ENCODE peak calls at places on chromosomes 4 and X, in seven cellular contexts. K is MM.1S, X is PC-3, O is mammary epithelial cell, J is HepG2, C is K562, F is neural progenitor cell. U is an unnamed sample.

GRCh38 chr4:168605411-168605810 is 108.6 kb downstream of the PALLD start:
- DNase-seq in K (no peak), C (no peak), O (peak), F (peak), X (peak), J (no peak), U (peak)

GRCh38 chr4:92599044-92599443 is 295.3 kb downstream of the GRID2 start:
- DNase-seq in F (no peak), O (no peak), J (no peak), K (no peak), X (peak), C (no peak), U (peak)

GRCh38 chrX:21955398-21956189 is 15.1 kb downstream of the SMS start:
- DNase-seq in J (no peak), C (no peak), F (no peak), X (no peak), K (no peak), O (no peak), U (no peak)

GRCh38 chr4:98746936-98747658 is 88.7 kb upstream of the TSPAN5 start:
- DNase-seq in X (no peak), K (no peak), F (peak), J (no peak), O (no peak), C (peak), U (peak)

GRCh38 chrX:140504371-140505324 is at the start of gene SOX3:
- DNase-seq in O (no peak), F (peak), K (no peak), J (no peak), C (no peak), X (no peak), U (no peak)

GRCh38 chr4:171202908-171203307 is 610.3 kb upstream of the GALNTL6 start:
- DNase-seq in J (no peak), X (no peak), K (no peak), C (no peak), O (no peak), F (no peak), U (no peak)

GRCh38 chrX:19670321-19670750 is 155.0 kb upstream of the MAP3K15 start:
- DNase-seq in C (no peak), K (no peak), F (no peak), O (no peak), J (peak), X (peak), U (no peak)

GRCh38 chr4:173498023-173498422 is 32.0 kb downstream of the HAND2 start:
- DNase-seq in K (peak), C (no peak), X (no peak), J (no peak), O (no peak), F (no peak), U (no peak)

GRCh38 chrX:46588263-46588662 is 14.7 kb downstream of the CHST7 start:
- DNase-seq in F (no peak), C (no peak), O (no peak), X (peak), K (no peak), J (no peak), U (peak)

GRCh38 chr4:2408401-2408958 is 10.0 kb downstream of the ZFYVE28 start:
- DNase-seq in J (no peak), X (peak), F (no peak), O (no peak), C (peak), K (peak), U (no peak)

GRCh38 chr4:168923526-168924194 is 86.4 kb downstream of the CBR4 start:
- DNase-seq in C (peak), J (peak), O (peak), F (peak), K (peak), X (peak), U (peak)

GRCh38 chrX:18654873-18655836 is 16.8 kb downstream of the RS1 start:
- DNase-seq in C (no peak), O (peak), X (no peak), F (no peak), J (peak), K (no peak), U (peak)

GRCh38 chrX:51569561-51569960 is 49.2 kb downstream of the CENPVL3 start:
- DNase-seq in F (no peak), X (peak), O (peak), J (no peak), K (no peak), C (no peak), U (no peak)

GRCh38 chrX:101062171-101062570 is 10.3 kb upstream of the TRMT2B start:
- DNase-seq in O (no peak), J (no peak), C (no peak), X (no peak), F (no peak), K (no peak), U (no peak)

GRCh38 chrX:19661977-19662376 is 146.7 kb upstream of the MAP3K15 start:
- DNase-seq in K (no peak), O (no peak), J (no peak), F (no peak), X (no peak), C (no peak), U (peak)

GRCh38 chr4:102627831-102628523 is 126.8 kb downstream of the NFKB1 start:
- DNase-seq in C (no peak), O (peak), K (no peak), X (peak), F (no peak), J (no peak), U (peak)

GRCh38 chr4:127967141-127967775 is 2.1 kb downstream of the ABHD18 start:
- DNase-seq in O (no peak), J (peak), C (no peak), F (no peak), K (no peak), X (no peak), U (peak)

GRCh38 chr4:101019313-101019712 is 328.0 kb downstream of the PPP3CA start:
- DNase-seq in K (no peak), C (no peak), O (no peak), X (no peak), F (no peak), J (no peak), U (no peak)

GRCh38 chr4:36551697-36552214 is 270.3 kb downstream of the DTHD1 start:
- DNase-seq in C (no peak), O (peak), X (peak), J (no peak), K (no peak), F (no peak), U (no peak)

GRCh38 chrX:18946157-18946556 is 37.8 kb downstream of the PHKA2 start:
- DNase-seq in O (no peak), K (no peak), J (no peak), X (peak), F (no peak), C (no peak), U (peak)

GRCh38 chrX:24341795-24342194 is 18.6 kb upstream of the SUPT20HL1 start:
- DNase-seq in K (no peak), J (no peak), O (peak), F (no peak), C (no peak), X (peak), U (no peak)

GRCh38 chr4:34417160-34417559 is 1827.2 kb downstream of the ARAP2 start:
- DNase-seq in X (peak), K (no peak), C (no peak), F (no peak), J (no peak), O (peak), U (no peak)

GRCh38 chrX:19824603-19825002 is 62.8 kb downstream of the SH3KBP1 start:
- DNase-seq in O (no peak), X (no peak), C (no peak), F (no peak), K (no peak), J (no peak), U (peak)

GRCh38 chr4:98092833-98093439 is 50.3 kb downstream of the STPG2 start:
- DNase-seq in K (peak), J (peak), X (peak), O (no peak), C (no peak), F (peak), U (peak)

DNA sequence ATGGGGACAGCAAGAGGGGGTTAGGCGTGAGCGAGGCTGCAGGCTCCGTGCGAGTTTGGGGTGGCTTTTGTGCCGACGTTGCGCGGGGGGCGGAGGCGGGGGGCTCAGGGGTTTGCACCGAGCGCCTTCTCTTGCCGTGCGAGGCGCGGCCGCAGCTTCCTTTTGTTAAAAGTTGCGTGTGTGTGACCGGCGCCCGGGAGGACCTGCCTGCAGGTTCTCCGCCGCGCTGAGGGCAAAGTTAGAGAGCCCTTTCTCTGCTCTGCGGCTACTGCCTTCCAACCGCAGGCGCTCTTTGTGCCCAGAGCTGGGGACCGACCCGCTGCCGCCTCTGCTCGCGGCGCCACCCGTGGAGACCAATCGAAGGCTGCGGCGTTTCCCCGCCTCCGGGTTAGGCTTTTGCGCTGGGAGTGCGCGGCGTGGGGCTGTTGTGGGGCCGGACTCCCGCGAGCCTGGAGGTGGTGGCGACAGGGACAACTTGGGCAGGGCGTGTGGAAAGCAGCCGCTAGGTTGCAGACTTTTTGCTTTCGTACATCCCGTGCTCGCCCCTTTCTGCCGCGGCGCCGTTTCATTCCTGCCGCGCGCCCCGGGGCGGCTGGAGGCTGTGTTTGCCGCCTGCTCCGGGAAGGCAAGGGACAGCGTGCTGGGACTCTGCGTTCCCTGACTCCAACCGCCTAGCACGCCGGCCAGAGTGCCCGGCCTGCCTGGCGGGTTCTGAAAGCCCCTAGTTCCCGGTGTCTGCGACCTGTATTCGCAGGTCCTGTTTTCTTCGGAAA is 750 bp downstream of the KIT start:
- DNase-seq in O (peak), J (peak), K (peak), X (peak), C (peak), F (peak), U (peak)
- TF ChIP-seq EZH2 in O (no peak), J (no peak), K (no peak), X (peak), C (no peak), F (peak), U (no peak)

GRCh38 chr4:84501721-84502267 is 2.7 kb upstream of the NKX6-1 start:
- DNase-seq in X (no peak), C (no peak), F (peak), O (no peak), K (no peak), J (no peak), U (no peak)

GRCh38 chr4:84499065-84499982 is at the start of gene NKX6-1:
- DNase-seq in K (no peak), J (no peak), C (peak), O (peak), X (peak), F (peak), U (peak)

GRCh38 chr4:84502333-84502954 is 3.4 kb upstream of the NKX6-1 start:
- DNase-seq in K (no peak), X (no peak), C (no peak), J (no peak), O (no peak), F (no peak), U (no peak)

GRCh38 chr4:84501197-84501492 is 2.1 kb upstream of the NKX6-1 start:
- DNase-seq in X (no peak), K (no peak), O (no peak), F (peak), C (no peak), J (no peak), U (no peak)

GRCh38 chr4:84500386-84501196 is 1.5 kb upstream of the NKX6-1 start:
- DNase-seq in F (no peak), J (no peak), O (no peak), K (no peak), C (no peak), X (no peak), U (no peak)
- TF ChIP-seq EZH2 in F (peak), J (peak), O (peak), K (no peak), C (no peak), X (no peak), U (peak)

DNA sequence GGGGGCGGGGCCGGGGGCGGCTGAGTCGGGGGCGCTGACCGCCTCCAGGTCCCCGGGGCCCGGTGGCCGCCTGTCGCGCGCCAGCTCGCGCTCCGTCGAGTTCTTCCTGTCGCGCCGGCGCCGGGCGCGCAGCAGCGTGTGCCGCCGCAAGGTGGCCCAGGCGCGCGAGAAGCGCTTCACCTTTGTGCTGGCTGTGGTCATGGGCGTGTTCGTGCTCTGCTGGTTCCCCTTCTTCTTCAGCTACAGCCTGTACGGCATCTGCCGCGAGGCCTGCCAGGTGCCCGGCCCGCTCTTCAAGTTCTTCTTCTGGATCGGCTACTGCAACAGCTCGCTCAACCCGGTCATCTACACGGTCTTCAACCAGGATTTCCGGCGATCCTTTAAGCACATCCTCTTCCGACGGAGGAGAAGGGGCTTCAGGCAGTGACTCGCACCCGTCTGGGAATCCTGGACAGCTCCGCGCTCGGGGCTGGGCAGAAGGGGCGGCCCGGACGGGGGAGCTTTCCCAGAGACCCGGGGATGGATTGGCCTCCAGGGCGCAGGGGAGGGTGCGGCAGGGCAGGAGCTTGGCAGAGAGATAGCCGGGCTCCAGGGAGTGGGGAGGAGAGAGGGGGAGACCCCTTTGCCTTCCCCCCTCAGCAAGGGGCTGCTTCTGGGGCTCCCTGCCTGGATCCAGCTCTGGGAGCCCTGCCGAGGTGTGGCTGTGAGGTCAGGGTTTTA is 1.5 kb downstream of the ADRA2C start:
- DNase-seq in K (no peak), O (peak), F (peak), X (no peak), J (no peak), C (no peak), U (no peak)
- TF ChIP-seq EZH2 in K (no peak), O (no peak), F (no peak), X (no peak), J (no peak), C (no peak), U (no peak)

GRCh38 chr4:110636677-110637407 is 14.0 kb upstream of the PITX2 start:
- DNase-seq in K (no peak), F (peak), X (no peak), O (no peak), J (no peak), C (no peak), U (no peak)
- TF ChIP-seq EZH2 in K (no peak), F (peak), X (no peak), O (peak), J (no peak), C (no peak), U (peak)

GRCh38 chr4:139647952-139648351 is 17.7 kb upstream of the MGST2 start:
- DNase-seq in K (no peak), X (peak), F (no peak), C (no peak), J (no peak), O (no peak), U (no peak)
- TF ChIP-seq EZH2 in K (no peak), X (no peak), F (no peak), C (no peak), J (no peak), O (no peak), U (no peak)

GRCh38 chr4:48490012-48490679 is at the start of gene ZAR1:
- DNase-seq in C (no peak), O (no peak), K (no peak), F (peak), X (no peak), J (no peak), U (no peak)
- TF ChIP-seq EZH2 in C (no peak), O (peak), K (no peak), F (peak), X (no peak), J (no peak), U (peak)

GRCh38 chr4:3766791-3767561 is 791 bp downstream of the ADRA2C start:
- DNase-seq in O (peak), F (peak), C (no peak), K (no peak), J (no peak), X (no peak), U (peak)
- TF ChIP-seq EZH2 in O (peak), F (peak), C (no peak), K (no peak), J (no peak), X (no peak), U (peak)

DNA sequence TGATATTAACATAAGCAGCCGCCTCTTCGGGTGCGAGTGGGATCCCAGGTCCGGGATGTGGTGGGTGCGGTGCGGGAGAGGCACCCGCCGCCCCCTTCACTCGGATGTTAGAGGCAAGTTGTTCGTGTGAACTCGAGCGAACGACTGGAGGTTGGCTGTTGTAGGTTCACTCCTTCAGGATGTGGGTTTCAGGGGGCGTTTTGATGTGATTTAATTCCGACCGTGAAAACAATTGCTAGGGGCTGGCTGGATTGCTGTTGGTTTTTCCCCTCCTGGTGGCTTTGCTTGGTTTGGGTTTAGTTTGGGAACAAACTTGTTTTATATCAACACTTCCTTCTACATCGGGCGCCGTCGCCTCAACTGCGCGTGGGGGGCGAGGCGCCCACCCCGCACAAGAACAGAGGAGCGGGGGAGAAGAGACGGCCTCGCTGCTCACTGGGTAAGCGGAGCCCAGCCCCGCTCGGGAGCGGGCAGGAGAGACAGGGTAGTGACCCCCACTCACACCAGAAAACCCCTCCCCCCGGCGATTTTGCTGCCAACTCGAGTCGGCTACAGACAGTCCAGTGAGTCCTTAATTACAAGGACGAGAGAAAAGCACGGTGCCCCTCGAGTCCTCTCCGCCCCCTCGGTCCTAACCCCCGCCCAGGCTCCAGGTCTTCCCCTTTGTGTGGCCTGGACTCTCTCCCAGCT is 3.0 kb upstream of the LEF1 start:
- DNase-seq in O (no peak), J (no peak), F (peak), C (no peak), K (no peak), X (no peak), U (peak)
- TF ChIP-seq EZH2 in O (peak), J (no peak), F (peak), C (no peak), K (no peak), X (no peak), U (peak)

DNA sequence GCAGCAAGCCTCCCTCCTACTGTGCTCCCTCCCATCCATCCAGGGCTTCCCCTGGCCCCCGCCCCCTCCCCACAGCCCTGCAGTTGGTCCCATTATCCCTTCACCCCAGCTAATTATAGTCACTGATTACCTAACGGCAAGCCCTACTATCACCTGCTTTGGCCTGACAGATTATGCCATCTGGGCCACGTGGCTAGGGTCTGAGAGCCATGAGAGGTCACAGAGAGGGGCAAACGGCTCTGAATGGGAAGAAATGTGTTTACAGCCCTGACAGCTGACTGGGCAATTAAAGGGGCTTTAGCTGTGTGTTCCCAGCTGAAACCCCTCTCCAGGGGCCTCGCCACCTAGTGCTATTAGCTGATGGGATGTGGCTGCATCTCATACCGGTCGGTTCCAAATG is 134.4 kb upstream of the CPEB2 start:
- DNase-seq in O (no peak), J (no peak), X (no peak), C (no peak), F (peak), K (no peak), U (no peak)
- TF ChIP-seq EZH2 in O (no peak), J (no peak), X (no peak), C (no peak), F (no peak), K (no peak), U (no peak)